ENCODE peak calls at places on chromosomes 5 and 9, in four cellular contexts. One of them, this sample, is unnamed.

GRCh38 chr5:139646912-139647391 is 1.2 kb upstream of the CXXC5 start:
- DNase-seq in brain microvascular endothelial cell: no peak
- DNase-seq in AG04450: no peak
- DNase-seq in astrocyte: no peak
- DNase-seq in this sample: no peak

GRCh38 chr5:161544350-161544765 is 2.2 kb downstream of the GABRB2 start:
- DNase-seq in brain microvascular endothelial cell: peak
- DNase-seq in AG04450: no peak
- DNase-seq in astrocyte: peak
- DNase-seq in this sample: peak

GRCh38 chr5:41399840-41400239 is 110.6 kb downstream of the PLCXD3 start:
- DNase-seq in brain microvascular endothelial cell: no peak
- DNase-seq in AG04450: no peak
- DNase-seq in astrocyte: no peak
- DNase-seq in this sample: no peak

GRCh38 chr5:168140256-168140655 is 151.2 kb upstream of the WWC1 start:
- DNase-seq in brain microvascular endothelial cell: no peak
- DNase-seq in AG04450: no peak
- DNase-seq in astrocyte: no peak
- DNase-seq in this sample: peak

GRCh38 chr9:68493953-68494541 is 46.6 kb downstream of the TMEM252 start:
- DNase-seq in brain microvascular endothelial cell: no peak
- DNase-seq in AG04450: no peak
- DNase-seq in astrocyte: peak
- DNase-seq in this sample: no peak

GRCh38 chr5:159331099-159331973 is 1.0 kb upstream of the IL12B start:
- DNase-seq in brain microvascular endothelial cell: no peak
- DNase-seq in AG04450: no peak
- DNase-seq in astrocyte: no peak
- DNase-seq in this sample: no peak

GRCh38 chr5:40716000-40716399 is 36.3 kb downstream of the PTGER4 start:
- DNase-seq in brain microvascular endothelial cell: no peak
- DNase-seq in AG04450: no peak
- DNase-seq in astrocyte: no peak
- DNase-seq in this sample: no peak

GRCh38 chr9:83629433-83630104 is 6.6 kb downstream of the IDNK start:
- DNase-seq in brain microvascular endothelial cell: no peak
- DNase-seq in AG04450: no peak
- DNase-seq in astrocyte: no peak
- DNase-seq in this sample: no peak

GRCh38 chr9:4106081-4106491 is 193.8 kb downstream of the GLIS3 start:
- DNase-seq in brain microvascular endothelial cell: no peak
- DNase-seq in AG04450: no peak
- DNase-seq in astrocyte: no peak
- DNase-seq in this sample: no peak

GRCh38 chr9:102445181-102445747 is 549.9 kb upstream of the CYLC2 start:
- DNase-seq in brain microvascular endothelial cell: no peak
- DNase-seq in AG04450: no peak
- DNase-seq in astrocyte: no peak
- DNase-seq in this sample: no peak

GRCh38 chr5:109329296-109330252 is 80.2 kb downstream of the PJA2 start:
- DNase-seq in brain microvascular endothelial cell: peak
- DNase-seq in AG04450: peak
- DNase-seq in astrocyte: peak
- DNase-seq in this sample: peak

GRCh38 chr9:130994546-130995398 is 14.2 kb upstream of the LAMC3 start:
- DNase-seq in brain microvascular endothelial cell: no peak
- DNase-seq in AG04450: no peak
- DNase-seq in astrocyte: no peak
- DNase-seq in this sample: no peak

GRCh38 chr9:136618578-136619547 is 43.9 kb upstream of the EGFL7 start:
- DNase-seq in brain microvascular endothelial cell: no peak
- DNase-seq in AG04450: no peak
- DNase-seq in astrocyte: no peak
- DNase-seq in this sample: no peak

GRCh38 chr5:57368010-57368409 is 114.6 kb downstream of the ACTBL2 start:
- DNase-seq in brain microvascular endothelial cell: no peak
- DNase-seq in AG04450: peak
- DNase-seq in astrocyte: peak
- DNase-seq in this sample: no peak

GRCh38 chr9:31740705-31741104 is 643.7 kb upstream of the ACO1 start:
- DNase-seq in brain microvascular endothelial cell: no peak
- DNase-seq in AG04450: no peak
- DNase-seq in astrocyte: no peak
- DNase-seq in this sample: no peak

GRCh38 chr5:174316326-174316725 is 270.8 kb downstream of the NSG2 start:
- DNase-seq in brain microvascular endothelial cell: no peak
- DNase-seq in AG04450: no peak
- DNase-seq in astrocyte: no peak
- DNase-seq in this sample: no peak

GRCh38 chr5:142922223-142922952 is 152.2 kb downstream of the ARHGAP26 start:
- DNase-seq in brain microvascular endothelial cell: no peak
- DNase-seq in AG04450: no peak
- DNase-seq in astrocyte: peak
- DNase-seq in this sample: no peak

GRCh38 chr5:155631116-155631515 is 617.6 kb downstream of the KIF4B start:
- DNase-seq in brain microvascular endothelial cell: no peak
- DNase-seq in AG04450: no peak
- DNase-seq in astrocyte: peak
- DNase-seq in this sample: peak

GRCh38 chr9:123099042-123099441 is 65.6 kb downstream of the GPR21 start:
- DNase-seq in brain microvascular endothelial cell: no peak
- DNase-seq in AG04450: no peak
- DNase-seq in astrocyte: no peak
- DNase-seq in this sample: no peak

GRCh38 chr5:98663521-98663920 is 109.9 kb upstream of the RGMB start:
- DNase-seq in brain microvascular endothelial cell: no peak
- DNase-seq in AG04450: no peak
- DNase-seq in astrocyte: no peak
- DNase-seq in this sample: no peak

GRCh38 chr9:99004717-99005460 is 61.2 kb downstream of the COL15A1 start:
- DNase-seq in brain microvascular endothelial cell: no peak
- DNase-seq in AG04450: no peak
- DNase-seq in astrocyte: no peak
- DNase-seq in this sample: no peak

GRCh38 chr9:19420877-19421276 is 12.1 kb downstream of the ACER2 start:
- DNase-seq in brain microvascular endothelial cell: no peak
- DNase-seq in AG04450: no peak
- DNase-seq in astrocyte: no peak
- DNase-seq in this sample: no peak

GRCh38 chr5:150582281-150582791 is 58.1 kb upstream of the SYNPO start:
- DNase-seq in brain microvascular endothelial cell: no peak
- DNase-seq in AG04450: peak
- DNase-seq in astrocyte: peak
- DNase-seq in this sample: no peak

GRCh38 chr9:5894237-5894959 is 3.7 kb downstream of the MLANA start:
- DNase-seq in brain microvascular endothelial cell: no peak
- DNase-seq in AG04450: no peak
- DNase-seq in astrocyte: no peak
- DNase-seq in this sample: no peak

GRCh38 chr5:142110046-142110531 is 1.5 kb downstream of the NDFIP1 start:
- DNase-seq in brain microvascular endothelial cell: no peak
- DNase-seq in AG04450: no peak
- DNase-seq in astrocyte: peak
- DNase-seq in this sample: no peak

GRCh38 chr5:143931389-143931984 is 119.5 kb downstream of the HMHB1 start:
- DNase-seq in brain microvascular endothelial cell: no peak
- DNase-seq in AG04450: no peak
- DNase-seq in astrocyte: no peak
- DNase-seq in this sample: no peak

GRCh38 chr5:54630738-54631369 is 113.3 kb downstream of the SNX18 start:
- DNase-seq in brain microvascular endothelial cell: no peak
- DNase-seq in AG04450: no peak
- DNase-seq in astrocyte: peak
- DNase-seq in this sample: no peak

GRCh38 chr9:18778846-18779245 is 254.2 kb downstream of the SAXO1 start:
- DNase-seq in brain microvascular endothelial cell: no peak
- DNase-seq in AG04450: no peak
- DNase-seq in astrocyte: no peak
- DNase-seq in this sample: no peak

GRCh38 chr5:9588254-9588653 is 41.9 kb downstream of the TAS2R1 start:
- DNase-seq in brain microvascular endothelial cell: no peak
- DNase-seq in AG04450: no peak
- DNase-seq in astrocyte: no peak
- DNase-seq in this sample: no peak

GRCh38 chr5:9589049-9589835 is 40.9 kb downstream of the TAS2R1 start:
- DNase-seq in brain microvascular endothelial cell: no peak
- DNase-seq in AG04450: no peak
- DNase-seq in astrocyte: no peak
- DNase-seq in this sample: no peak

GRCh38 chr5:9582406-9582805 is 36.5 kb upstream of the SEMA5A start:
- DNase-seq in brain microvascular endothelial cell: no peak
- DNase-seq in AG04450: no peak
- DNase-seq in astrocyte: no peak
- DNase-seq in this sample: no peak

DNA sequence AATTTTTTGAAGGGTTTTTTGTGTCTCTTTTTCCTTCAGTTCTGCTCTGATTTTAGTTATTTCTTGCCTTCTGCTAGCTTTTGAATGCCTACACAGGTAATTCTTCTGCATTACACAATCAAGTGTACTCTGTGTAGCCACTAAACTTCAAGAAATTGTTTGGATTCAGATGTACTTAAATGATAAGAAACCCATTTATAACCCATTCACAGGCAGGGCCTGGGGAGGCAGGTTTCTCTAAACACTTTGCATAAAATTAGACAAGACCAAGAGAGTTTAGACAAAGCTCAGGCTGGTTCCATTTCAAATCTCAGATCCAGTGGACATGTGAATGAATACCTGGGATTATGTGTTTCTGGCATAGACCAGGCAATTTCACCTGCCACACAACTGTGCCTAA is 41.3 kb upstream of the SEMA5A start:
- DNase-seq in brain microvascular endothelial cell: no peak
- DNase-seq in AG04450: no peak
- DNase-seq in astrocyte: no peak
- DNase-seq in this sample: no peak
- H3K4me3 ChIP-seq in brain microvascular endothelial cell: no peak
- H3K4me3 ChIP-seq in AG04450: no peak
- H3K4me3 ChIP-seq in astrocyte: no peak
- H3K4me3 ChIP-seq in this sample: no peak

GRCh38 chr5:131164161-131164930 is 710 bp downstream of the HINT1 start:
- DNase-seq in brain microvascular endothelial cell: peak
- DNase-seq in AG04450: peak
- DNase-seq in astrocyte: peak
- DNase-seq in this sample: peak

GRCh38 chr5:131167615-131168014 is 2.6 kb upstream of the HINT1 start:
- DNase-seq in brain microvascular endothelial cell: no peak
- DNase-seq in AG04450: no peak
- DNase-seq in astrocyte: no peak
- DNase-seq in this sample: no peak

GRCh38 chr5:131169810-131170539 is 769 bp upstream of the LYRM7 start:
- DNase-seq in brain microvascular endothelial cell: no peak
- DNase-seq in AG04450: no peak
- DNase-seq in astrocyte: no peak
- DNase-seq in this sample: no peak

GRCh38 chr5:131163315-131164119 is 1.5 kb downstream of the HINT1 start:
- DNase-seq in brain microvascular endothelial cell: no peak
- DNase-seq in AG04450: no peak
- DNase-seq in astrocyte: peak
- DNase-seq in this sample: no peak

DNA sequence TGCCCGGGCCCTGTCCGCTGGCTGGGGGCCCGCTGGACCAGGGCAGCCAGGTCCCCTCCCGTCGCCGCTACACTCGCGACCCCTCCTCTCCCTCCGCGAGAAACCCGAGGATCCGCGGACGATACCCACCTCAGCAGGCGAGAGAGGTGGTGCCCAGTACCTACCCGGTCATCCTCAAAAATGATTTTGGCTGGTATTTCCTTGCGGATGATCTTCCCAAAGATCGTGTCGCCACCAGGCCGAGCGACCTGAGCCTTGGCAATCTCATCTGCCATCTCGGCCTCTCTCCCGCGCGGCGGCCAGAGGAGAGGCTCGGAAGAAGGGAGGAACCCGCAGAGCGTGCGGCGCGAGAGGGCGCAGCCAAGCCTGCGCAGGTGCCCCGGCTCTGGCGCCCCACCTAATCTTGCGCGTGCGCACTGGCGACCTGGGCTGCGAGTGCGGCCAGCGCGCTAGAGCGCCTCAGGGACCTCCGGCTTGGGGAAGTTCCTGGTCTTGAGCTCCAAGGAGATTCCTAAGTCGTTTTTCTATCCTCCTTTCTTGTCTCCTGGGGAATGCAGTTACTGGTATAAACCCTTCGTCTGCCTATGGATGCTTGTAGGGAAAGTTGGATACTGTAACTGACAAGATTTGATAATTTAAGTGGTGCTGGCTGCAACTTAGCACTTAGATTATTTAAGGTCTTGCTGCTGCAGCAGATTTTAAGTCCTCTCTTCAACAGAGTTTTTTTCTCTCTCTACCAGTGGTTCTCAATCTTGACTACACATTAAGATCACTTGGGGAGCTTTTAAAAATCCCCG is at the start of gene HINT1:
- DNase-seq in brain microvascular endothelial cell: peak
- DNase-seq in AG04450: peak
- DNase-seq in astrocyte: peak
- DNase-seq in this sample: peak
- TF ChIP-seq CTCF in brain microvascular endothelial cell: peak
- TF ChIP-seq CTCF in AG04450: peak
- TF ChIP-seq CTCF in astrocyte: no peak
- TF ChIP-seq CTCF in this sample: peak

GRCh38 chr5:2749514-2750025 is 1.9 kb downstream of the IRX2 start:
- DNase-seq in brain microvascular endothelial cell: no peak
- DNase-seq in AG04450: no peak
- DNase-seq in astrocyte: no peak
- DNase-seq in this sample: no peak
- H3K4me3 ChIP-seq in brain microvascular endothelial cell: no peak
- H3K4me3 ChIP-seq in AG04450: no peak
- H3K4me3 ChIP-seq in astrocyte: peak
- H3K4me3 ChIP-seq in this sample: no peak

GRCh38 chr9:87093777-87094176 is 146.5 kb upstream of the GAS1 start:
- DNase-seq in brain microvascular endothelial cell: no peak
- DNase-seq in AG04450: no peak
- DNase-seq in astrocyte: no peak
- DNase-seq in this sample: no peak
- TF ChIP-seq CTCF in brain microvascular endothelial cell: no peak
- TF ChIP-seq CTCF in AG04450: no peak
- TF ChIP-seq CTCF in astrocyte: no peak
- TF ChIP-seq CTCF in this sample: no peak

GRCh38 chr5:88881566-88881965 is 1.4 kb downstream of the MEF2C start:
- DNase-seq in brain microvascular endothelial cell: no peak
- DNase-seq in AG04450: no peak
- DNase-seq in astrocyte: no peak
- DNase-seq in this sample: no peak
- H3K4me3 ChIP-seq in brain microvascular endothelial cell: peak
- H3K4me3 ChIP-seq in AG04450: peak
- H3K4me3 ChIP-seq in astrocyte: peak
- H3K4me3 ChIP-seq in this sample: peak

This sample was measured in retinal pigment epithelial cell.